ENCODE peak calls at places on chromosomes 3 and 15, in ten cellular contexts. Y is tibial nerve, R is suprapubic skin, L is stomach, P is transverse colon, O is A549, T is GM12878, J is sigmoid colon, N is HepG2, C is SK-N-SH. W is an unnamed sample.

GRCh38 chr3:109924196-109924595 is 586.9 kb upstream of the DPPA4 start:
- DNase-seq in Y (no peak), R (no peak), L (no peak), P (no peak), O (no peak), T (no peak), J (no peak), N (no peak), C (no peak), W (no peak)

GRCh38 chr3:73461582-73461981 is 163.2 kb downstream of the PDZRN3 start:
- DNase-seq in Y (no peak), R (no peak), L (no peak), P (no peak), O (no peak), T (no peak), J (no peak), N (no peak), C (no peak), W (peak)

GRCh38 chr3:143109861-143110260 is 9.7 kb upstream of the CHST2 start:
- DNase-seq in Y (no peak), R (no peak), L (no peak), P (no peak), O (no peak), T (no peak), J (no peak), N (no peak), C (no peak), W (no peak)

GRCh38 chr15:52428297-52428696 is 100.4 kb downstream of the MYO5A start:
- DNase-seq in Y (no peak), R (no peak), L (no peak), P (no peak), O (no peak), T (no peak), J (no peak), N (no peak), C (no peak), W (no peak)

GRCh38 chr3:49899815-49900214 is 3.9 kb downstream of the MST1R start:
- DNase-seq in Y (no peak), R (no peak), L (no peak), P (no peak), O (no peak), T (no peak), J (no peak), N (no peak), C (peak), W (no peak)

GRCh38 chr3:36874351-36874874 is 70.4 kb downstream of the TRANK1 start:
- DNase-seq in Y (no peak), R (no peak), L (no peak), P (no peak), O (no peak), T (no peak), J (no peak), N (no peak), C (no peak), W (no peak)

GRCh38 chr15:69838338-69838737 is 259.4 kb downstream of the TLE3 start:
- DNase-seq in Y (no peak), R (no peak), L (no peak), P (no peak), O (no peak), T (no peak), J (peak), N (no peak), C (no peak), W (no peak)

GRCh38 chr3:42119558-42120355 is 28.6 kb downstream of the TRAK1 start:
- DNase-seq in Y (no peak), R (no peak), L (no peak), P (no peak), O (no peak), T (no peak), J (no peak), N (no peak), C (no peak), W (no peak)

GRCh38 chr3:107193114-107193513 is 184.1 kb upstream of the CCDC54 start:
- DNase-seq in Y (no peak), R (no peak), L (no peak), P (no peak), O (no peak), T (no peak), J (no peak), N (no peak), C (no peak), W (no peak)

GRCh38 chr3:60660026-60660425 is 591.2 kb downstream of the FHIT start:
- DNase-seq in Y (no peak), R (no peak), L (no peak), P (no peak), O (no peak), T (no peak), J (no peak), N (no peak), C (no peak), W (no peak)

GRCh38 chr3:177069514-177070329 is 127.6 kb downstream of the TBL1XR1 start:
- DNase-seq in Y (no peak), R (no peak), L (no peak), P (no peak), O (no peak), T (no peak), J (no peak), N (no peak), C (no peak), W (no peak)

GRCh38 chr3:79467721-79468120 is 300.1 kb downstream of the ROBO1 start:
- DNase-seq in Y (no peak), R (no peak), L (no peak), P (no peak), O (no peak), T (no peak), J (no peak), N (no peak), C (no peak), W (no peak)

GRCh38 chr3:10232138-10232537 is 16.1 kb upstream of the TATDN2 start:
- DNase-seq in Y (no peak), R (no peak), L (no peak), P (no peak), O (no peak), T (no peak), J (no peak), N (no peak), C (no peak), W (no peak)

GRCh38 chr3:4021162-4021561 is 221.9 kb downstream of the LRRN1 start:
- DNase-seq in Y (no peak), R (no peak), L (no peak), P (no peak), O (no peak), T (no peak), J (no peak), N (no peak), C (no peak), W (no peak)

GRCh38 chr3:45381168-45381852 is 7.1 kb upstream of the LARS2 start:
- DNase-seq in Y (no peak), R (no peak), L (no peak), P (peak), O (no peak), T (no peak), J (no peak), N (no peak), C (no peak), W (no peak)

GRCh38 chr3:99108508-99108907 is 207.0 kb upstream of the DCBLD2 start:
- DNase-seq in Y (peak), R (no peak), L (no peak), P (no peak), O (peak), T (no peak), J (no peak), N (no peak), C (no peak), W (no peak)

GRCh38 chr3:97914390-97914789 is 57.8 kb downstream of the RIOX2 start:
- DNase-seq in Y (no peak), R (no peak), L (no peak), P (no peak), O (peak), T (no peak), J (no peak), N (no peak), C (no peak), W (no peak)

GRCh38 chr3:71127463-71128243 is 455.9 kb downstream of the FOXP1 start:
- DNase-seq in Y (no peak), R (no peak), L (no peak), P (no peak), O (no peak), T (no peak), J (no peak), N (no peak), C (no peak), W (no peak)

GRCh38 chr15:78284758-78285157 is 14.7 kb downstream of the SKIC8 start:
- DNase-seq in Y (no peak), R (no peak), L (no peak), P (no peak), O (no peak), T (no peak), J (no peak), N (no peak), C (no peak), W (no peak)
- TF ChIP-seq CTCF in Y (no peak), R (no peak), L (no peak), P (no peak), O (no peak), T (no peak), J (no peak), N (peak), C (peak), W (no peak)

GRCh38 chr3:147364771-147365170 is 41.6 kb downstream of the ZIC4 start:
- DNase-seq in Y (no peak), R (no peak), L (no peak), P (no peak), O (no peak), T (no peak), J (no peak), N (no peak), C (no peak), W (no peak)

GRCh38 chr3:147359177-147360062 is 46.9 kb downstream of the ZIC4 start:
- DNase-seq in Y (no peak), R (no peak), L (no peak), P (no peak), O (no peak), T (no peak), J (no peak), N (no peak), C (no peak), W (no peak)

GRCh38 chr3:147358144-147358992 is 48.0 kb downstream of the ZIC4 start:
- DNase-seq in Y (no peak), R (no peak), L (no peak), P (no peak), O (no peak), T (no peak), J (no peak), N (no peak), C (no peak), W (no peak)

GRCh38 chr3:147360936-147361670 is 45.2 kb downstream of the ZIC4 start:
- DNase-seq in Y (no peak), R (no peak), L (no peak), P (no peak), O (no peak), T (no peak), J (no peak), N (no peak), C (peak), W (no peak)

GRCh38 chr3:147361671-147362420 is 44.5 kb downstream of the ZIC4 start:
- DNase-seq in Y (peak), R (no peak), L (no peak), P (peak), O (peak), T (no peak), J (no peak), N (peak), C (peak), W (no peak)
- TF ChIP-seq EP300 in Y (no peak), R (no peak), L (no peak), P (no peak), O (no peak), T (no peak), J (no peak), N (no peak), C (no peak), W (no peak)

GRCh38 chr3:67458406-67458805 is 196.0 kb downstream of the SUCLG2 start:
- DNase-seq in Y (no peak), R (no peak), L (no peak), P (no peak), O (no peak), T (no peak), J (no peak), N (no peak), C (no peak), W (no peak)
- TF ChIP-seq CTCF in Y (no peak), R (no peak), L (no peak), P (no peak), O (no peak), T (no peak), J (no peak), N (no peak), C (no peak), W (no peak)

GRCh38 chr3:156498307-156498706 is 56.6 kb downstream of the SSR3 start:
- DNase-seq in Y (no peak), R (no peak), L (no peak), P (no peak), O (no peak), T (no peak), J (no peak), N (no peak), C (no peak), W (no peak)

GRCh38 chr3:156495816-156496215 is 59.1 kb downstream of the SSR3 start:
- DNase-seq in Y (no peak), R (no peak), L (no peak), P (no peak), O (no peak), T (no peak), J (no peak), N (no peak), C (no peak), W (no peak)

GRCh38 chr3:156493887-156494286 is 61.0 kb downstream of the SSR3 start:
- DNase-seq in Y (no peak), R (no peak), L (no peak), P (no peak), O (no peak), T (no peak), J (no peak), N (no peak), C (no peak), W (no peak)

GRCh38 chr3:156492801-156493261 is 62.1 kb downstream of the SSR3 start:
- DNase-seq in Y (no peak), R (no peak), L (no peak), P (no peak), O (no peak), T (no peak), J (no peak), N (no peak), C (no peak), W (no peak)

DNA sequence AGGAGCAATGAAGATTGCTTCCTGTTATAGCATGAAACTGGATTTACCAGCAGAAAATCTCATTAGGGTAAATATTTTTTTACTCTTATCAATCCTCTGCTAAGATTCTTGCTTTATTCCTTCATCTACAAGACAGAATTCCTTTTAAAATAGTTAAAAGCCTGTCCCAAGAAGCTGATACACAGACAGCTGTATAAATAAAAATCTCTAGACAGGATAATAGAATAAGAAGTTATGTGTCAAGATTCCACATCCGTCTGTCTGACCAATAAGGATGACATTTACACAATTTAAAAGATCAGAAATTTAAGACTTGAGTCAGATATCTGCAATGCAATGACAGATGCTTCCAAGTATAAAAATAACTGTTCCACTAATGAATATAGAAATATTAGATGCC is 57.6 kb downstream of the SSR3 start:
- DNase-seq in Y (no peak), R (no peak), L (no peak), P (no peak), O (no peak), T (no peak), J (no peak), N (no peak), C (no peak), W (no peak)
- TF ChIP-seq EP300 in Y (no peak), R (no peak), L (no peak), P (no peak), O (no peak), T (no peak), J (no peak), N (no peak), C (peak), W (no peak)